ENCODE peak calls at places on chromosomes 16 and 17, in four cellular contexts. G is activated CD4-positive, alpha-beta T cell treated with anti-CD3 and anti-CD28 coated beads, Interleukin-2, amount 50 U/mL, for 1 hour; Q is aorta; Y is HCT116. S is an unnamed sample.

GRCh38 chr16:89357460-89357859 is 132.9 kb downstream of the ANKRD11 start:
- DNase-seq in Q (peak), Y (no peak), G (no peak), S (peak)

GRCh38 chr16:47613251-47613650 is 152.1 kb downstream of the PHKB start:
- DNase-seq in Y (no peak), G (no peak), Q (no peak), S (no peak)

GRCh38 chr17:55133583-55133982 is 131.2 kb upstream of the HLF start:
- DNase-seq in G (no peak), Q (no peak), Y (no peak), S (no peak)

GRCh38 chr17:47188266-47188665 is 829 bp downstream of the CDC27 start:
- DNase-seq in Q (no peak), G (no peak), Y (no peak), S (no peak)

GRCh38 chr16:86508028-86508946 is 2.0 kb upstream of the FOXF1 start:
- DNase-seq in Y (no peak), G (no peak), Q (no peak), S (no peak)

GRCh38 chr17:83192161-83192788 is 112.9 kb downstream of the METRNL start:
- DNase-seq in G (no peak), Y (no peak), Q (peak), S (no peak)

GRCh38 chr17:38564254-38564605 is 41.5 kb downstream of the SRCIN1 start:
- DNase-seq in Y (no peak), G (no peak), Q (no peak), S (no peak)

GRCh38 chr17:9205520-9206159 is 184.3 kb downstream of the NTN1 start:
- DNase-seq in Q (no peak), G (no peak), Y (no peak), S (no peak)

GRCh38 chr16:58515871-58516767 is 802 bp downstream of the SETD6 start:
- DNase-seq in Y (no peak), Q (peak), G (peak), S (peak)

GRCh38 chr17:82283208-82283749 is 9.8 kb upstream of the CSNK1D start:
- DNase-seq in G (no peak), Y (no peak), Q (no peak), S (peak)

GRCh38 chr16:64910351-64910750 is 211.5 kb downstream of the CDH11 start:
- DNase-seq in Y (no peak), Q (peak), G (no peak), S (peak)

GRCh38 chr16:53546988-53547391 is 44.0 kb upstream of the AKTIP start:
- DNase-seq in Q (no peak), G (no peak), Y (peak), S (no peak)

GRCh38 chr16:28820016-28820415 is 2.8 kb upstream of the ATXN2L start:
- DNase-seq in G (no peak), Y (no peak), Q (peak), S (no peak)